ENCODE peak calls at places on chromosome 21, in four cellular contexts. U, I, C and S are unnamed samples.
A peak's percentile ranks its signal among the peaks of the same experiment; 100 is the strongest.

GRCh38 chr21:18384771-18385170 is 18.8 kb downstream of the TMPRSS15 start:
- DNase-seq in U (no peak), I (peak; percentile 15), C (no peak), S (no peak)

GRCh38 chr21:17512245-17513213 is at the start of gene CXADR:
- DNase-seq in U (peak; percentile 96), I (no peak), C (peak; percentile 97), S (no peak)

GRCh38 chr21:41897047-41897669 is 18.0 kb upstream of the PRDM15 start:
- DNase-seq in U (no peak), I (no peak), C (no peak), S (no peak)

GRCh38 chr21:37639756-37640155 is 273.2 kb downstream of the DYRK1A start:
- DNase-seq in U (no peak), I (no peak), C (no peak), S (no peak)

GRCh38 chr21:37811711-37812110 is 104.5 kb downstream of the KCNJ6 start:
- DNase-seq in U (no peak), I (no peak), C (no peak), S (no peak)

GRCh38 chr21:37373539-37373938 is 7.0 kb downstream of the DYRK1A start:
- DNase-seq in U (no peak), I (peak; percentile 34), C (no peak), S (no peak)

GRCh38 chr21:42763578-42764442 is 110.4 kb downstream of the PDE9A start:
- DNase-seq in U (no peak), I (no peak), C (no peak), S (no peak)

GRCh38 chr21:36654341-36654740 is 44.6 kb upstream of the SIM2 start:
- DNase-seq in U (no peak), I (no peak), C (no peak), S (no peak)

GRCh38 chr21:30634906-30635305 is at the start of gene KRTAP20-2:
- DNase-seq in U (no peak), I (no peak), C (no peak), S (no peak)

GRCh38 chr21:20720623-20721022 is 277.6 kb upstream of the NCAM2 start:
- DNase-seq in U (no peak), I (peak; percentile 60), C (no peak), S (peak; percentile 27)

GRCh38 chr21:45655071-45655470 is 11.5 kb downstream of the PCBP3 start:
- DNase-seq in U (no peak), I (peak; percentile 87), C (no peak), S (peak; percentile 55)

GRCh38 chr21:42084079-42084478 is 13.0 kb downstream of the UMODL1 start:
- DNase-seq in U (no peak), I (no peak), C (no peak), S (no peak)

GRCh38 chr21:25901580-25901979 is 166.8 kb downstream of the GABPA start:
- DNase-seq in U (no peak), I (peak; percentile 44), C (no peak), S (no peak)

GRCh38 chr21:32423846-32424535 is 11.5 kb downstream of the EVA1C start:
- DNase-seq in U (no peak), I (no peak), C (no peak), S (no peak)
- H3K4me3 ChIP-seq in U (no peak overlapping the region), I (no peak overlapping the region), C (no peak overlapping the region), S (no peak overlapping the region)

DNA sequence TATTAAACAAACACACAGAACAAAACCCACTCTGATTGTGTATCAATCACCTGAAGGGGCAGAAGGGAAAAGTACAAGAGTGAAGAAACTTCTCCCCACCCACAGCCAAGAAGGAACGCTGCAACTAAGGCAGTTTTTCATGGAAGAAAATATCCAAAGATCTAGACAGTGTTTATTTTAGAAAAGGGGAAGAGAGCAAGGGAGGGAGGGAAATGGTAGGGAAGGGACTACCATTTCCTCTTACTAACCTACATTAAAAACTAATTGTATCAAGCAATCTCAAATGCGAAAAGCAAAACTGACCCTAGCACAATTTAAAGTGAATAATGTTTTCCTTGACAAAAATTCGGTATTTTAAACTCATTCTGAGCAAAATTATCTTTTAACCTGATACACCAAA is 3.5 kb downstream of the NRIP1 start:
- DNase-seq in U (no peak), I (no peak), C (no peak), S (no peak)
- H3K4me3 ChIP-seq in U (no peak overlapping the region), I (no peak overlapping the region), C (peak overlapping the region; percentile 98), S (no peak overlapping the region)

DNA sequence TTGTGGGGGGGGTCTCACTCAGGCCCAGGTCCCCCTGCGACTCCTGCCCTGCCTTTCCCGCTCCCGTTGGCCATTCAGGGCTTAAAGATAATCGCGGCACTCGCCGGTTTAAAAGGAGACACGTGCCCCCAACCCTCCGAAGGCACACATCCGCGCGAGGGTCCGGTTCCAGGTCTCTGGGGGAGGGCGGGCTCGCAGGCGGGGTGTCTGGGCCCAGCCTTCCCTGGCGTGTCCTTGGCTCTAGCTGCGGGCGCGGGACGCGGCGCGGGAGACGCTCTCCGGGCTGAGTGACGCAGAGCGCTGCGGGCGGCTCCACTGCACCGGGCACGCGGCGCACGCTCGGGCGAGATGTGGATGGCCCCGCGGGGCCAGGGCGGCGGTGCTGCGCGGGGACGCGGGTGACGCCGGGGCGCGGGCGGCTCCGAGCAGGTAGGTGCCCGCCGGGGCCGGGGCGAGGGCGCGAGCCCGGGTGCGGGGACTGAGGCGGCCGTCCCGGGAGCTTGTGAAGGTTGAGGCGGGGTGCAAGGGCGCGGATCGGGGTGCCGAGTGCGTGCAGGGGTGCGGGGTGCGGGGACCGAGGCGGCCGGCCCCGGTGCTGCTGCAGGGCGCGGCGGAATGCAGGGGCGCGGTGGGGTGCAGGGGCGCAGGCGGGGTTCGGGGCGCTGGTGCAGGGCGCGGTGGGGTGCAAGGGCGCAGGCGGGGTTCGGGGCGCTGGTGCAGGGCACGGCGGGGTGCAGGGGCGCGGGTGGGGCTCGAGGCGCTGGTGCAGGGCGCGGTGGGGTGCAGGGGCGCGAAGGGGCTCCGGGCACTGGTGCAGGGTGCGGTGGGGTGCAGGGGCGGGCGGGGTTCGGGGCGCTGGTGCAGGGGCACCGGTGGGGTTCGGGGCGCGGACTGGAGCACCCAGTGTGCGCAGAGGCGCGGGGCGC is 3.3 kb upstream of the TRPM2 start:
- DNase-seq in U (peak; percentile 22), I (no peak), C (no peak), S (no peak)
- H3K4me3 ChIP-seq in U (no peak overlapping the region), I (no peak overlapping the region), C (no peak overlapping the region), S (no peak overlapping the region)

GRCh38 chr21:34891610-34891943 is 157.5 kb downstream of the RUNX1 start:
- DNase-seq in U (no peak), I (no peak), C (no peak), S (no peak)
- H3K4me3 ChIP-seq in U (no peak overlapping the region), I (no peak overlapping the region), C (peak overlapping the region; percentile 87), S (peak overlapping the region; percentile 88)

DNA sequence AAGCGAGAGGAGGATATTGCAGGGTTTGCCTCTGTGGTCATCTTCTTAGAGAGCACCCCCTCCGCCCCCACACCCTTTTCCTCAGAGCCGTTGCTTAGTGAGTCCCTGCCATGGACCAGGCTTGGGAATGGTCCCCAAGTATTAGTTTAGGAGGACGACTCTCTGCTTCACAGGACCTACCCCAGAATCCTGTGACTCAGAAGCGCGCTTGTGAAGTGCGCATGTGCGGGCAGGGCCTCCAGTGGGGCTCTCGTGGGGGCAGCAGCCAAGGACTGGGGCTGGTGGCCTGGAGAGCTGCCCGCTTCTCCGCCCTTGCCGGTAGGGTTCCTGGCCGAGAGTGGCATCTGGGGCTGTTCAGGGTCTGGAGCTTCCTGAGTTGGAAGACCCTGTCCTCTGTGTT is 37.3 kb upstream of the HMGN1 start:
- DNase-seq in U (peak; percentile 47), I (peak; percentile 51), C (no peak), S (no peak)
- H3K4me3 ChIP-seq in U (no peak overlapping the region), I (peak overlapping the region; percentile 23), C (no peak overlapping the region), S (peak overlapping the region; percentile 49)

GRCh38 chr21:34553199-34553952 is 41.4 kb upstream of the KCNE1 start:
- DNase-seq in U (no peak), I (peak; percentile 86), C (peak; percentile 72), S (no peak)
- H3K4me3 ChIP-seq in U (no peak overlapping the region), I (peak overlapping the region; percentile 33), C (peak overlapping the region; percentile 61), S (no peak overlapping the region)

GRCh38 chr21:28754862-28755261 is 237.8 kb downstream of the LTN1 start:
- DNase-seq in U (no peak), I (no peak), C (no peak), S (no peak)

GRCh38 chr21:28758042-28758882 is 234.4 kb downstream of the LTN1 start:
- DNase-seq in U (no peak), I (peak; percentile 16), C (no peak), S (no peak)

GRCh38 chr21:28752131-28752530 is 240.5 kb downstream of the LTN1 start:
- DNase-seq in U (no peak), I (no peak), C (no peak), S (no peak)

GRCh38 chr21:28750565-28750964 is 242.1 kb downstream of the LTN1 start:
- DNase-seq in U (no peak), I (no peak), C (no peak), S (no peak)

DNA sequence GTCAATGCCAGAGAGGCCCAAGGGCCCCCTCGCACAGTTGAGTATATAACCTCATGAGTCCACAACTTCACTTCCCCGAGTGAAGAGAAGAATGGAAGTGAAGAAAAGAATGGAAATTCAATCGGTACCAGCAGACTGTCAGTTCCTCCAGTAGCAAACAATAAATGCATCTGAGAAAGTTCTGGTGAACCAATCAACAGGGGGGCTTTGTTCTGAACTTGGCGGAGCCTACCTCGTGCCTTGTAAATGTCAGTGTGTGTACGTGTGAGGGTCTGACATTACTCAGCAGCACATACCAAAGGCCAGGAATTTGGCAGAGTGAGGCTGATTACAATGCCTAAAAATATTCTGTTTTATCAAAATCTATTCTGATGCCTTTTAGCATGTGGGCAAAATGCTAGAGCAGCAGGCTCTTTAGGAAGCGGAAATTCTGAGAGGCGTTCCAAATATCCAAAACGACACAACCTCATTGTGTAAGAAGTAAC is 238.5 kb downstream of the LTN1 start:
- DNase-seq in U (no peak), I (peak; percentile 79), C (no peak), S (peak; percentile 45)
- H3K4me3 ChIP-seq in U (no peak overlapping the region), I (no peak overlapping the region), C (no peak overlapping the region), S (no peak overlapping the region)

GRCh38 chr21:14762734-14763694 is 216.9 kb upstream of the SAMSN1 start:
- DNase-seq in U (no peak), I (no peak), C (no peak), S (no peak)
- H3K4me3 ChIP-seq in U (no peak overlapping the region), I (no peak overlapping the region), C (no peak overlapping the region), S (no peak overlapping the region)